ENCODE peak calls at places on chromosomes 11 and 22, in ten cellular contexts. One of them, this sample, is unnamed.

GRCh38 chr11:16966633-16967346 is 47.4 kb downstream of the PLEKHA7 start:
- DNase-seq in T-helper 2 cell: no peak
- DNase-seq in thoracic aorta: no peak
- DNase-seq in astrocyte of the cerebellum: no peak
- DNase-seq in non-pigmented ciliary epithelial cell: no peak
- DNase-seq in HFF-Myc: no peak
- DNase-seq in RCC 7860: peak
- DNase-seq in naive thymus-derived CD8-positive, alpha-beta T cell: no peak
- DNase-seq in amygdala: no peak
- DNase-seq in stimulated activated CD4-positive, alpha-beta T cell treated with anti-CD3 and anti-CD28 coated beads, Interleukin-15, amount 100 ng/mL, for 1 hour: no peak
- DNase-seq in this sample: no peak

GRCh38 chr11:46144741-46145140 is 23.5 kb upstream of the PHF21A start:
- DNase-seq in HFF-Myc: no peak
- DNase-seq in naive thymus-derived CD8-positive, alpha-beta T cell: no peak
- DNase-seq in stimulated activated CD4-positive, alpha-beta T cell treated with anti-CD3 and anti-CD28 coated beads, Interleukin-15, amount 100 ng/mL, for 1 hour: no peak
- DNase-seq in non-pigmented ciliary epithelial cell: no peak
- DNase-seq in T-helper 2 cell: no peak
- DNase-seq in astrocyte of the cerebellum: no peak
- DNase-seq in RCC 7860: no peak
- DNase-seq in thoracic aorta: no peak
- DNase-seq in amygdala: no peak
- DNase-seq in this sample: no peak

GRCh38 chr11:19294444-19294843 is 53.7 kb upstream of the E2F8 start:
- DNase-seq in amygdala: no peak
- DNase-seq in RCC 7860: no peak
- DNase-seq in T-helper 2 cell: no peak
- DNase-seq in thoracic aorta: no peak
- DNase-seq in astrocyte of the cerebellum: no peak
- DNase-seq in HFF-Myc: no peak
- DNase-seq in naive thymus-derived CD8-positive, alpha-beta T cell: no peak
- DNase-seq in non-pigmented ciliary epithelial cell: no peak
- DNase-seq in stimulated activated CD4-positive, alpha-beta T cell treated with anti-CD3 and anti-CD28 coated beads, Interleukin-15, amount 100 ng/mL, for 1 hour: no peak
- DNase-seq in this sample: no peak

GRCh38 chr22:44701824-44702478 is at the start of gene PRR5:
- DNase-seq in naive thymus-derived CD8-positive, alpha-beta T cell: peak
- DNase-seq in thoracic aorta: no peak
- DNase-seq in stimulated activated CD4-positive, alpha-beta T cell treated with anti-CD3 and anti-CD28 coated beads, Interleukin-15, amount 100 ng/mL, for 1 hour: peak
- DNase-seq in T-helper 2 cell: peak
- DNase-seq in astrocyte of the cerebellum: peak
- DNase-seq in non-pigmented ciliary epithelial cell: no peak
- DNase-seq in RCC 7860: peak
- DNase-seq in amygdala: no peak
- DNase-seq in HFF-Myc: peak
- DNase-seq in this sample: peak

GRCh38 chr11:34565417-34566208 is 52.0 kb upstream of the ELF5 start:
- DNase-seq in non-pigmented ciliary epithelial cell: no peak
- DNase-seq in stimulated activated CD4-positive, alpha-beta T cell treated with anti-CD3 and anti-CD28 coated beads, Interleukin-15, amount 100 ng/mL, for 1 hour: no peak
- DNase-seq in HFF-Myc: no peak
- DNase-seq in RCC 7860: no peak
- DNase-seq in naive thymus-derived CD8-positive, alpha-beta T cell: no peak
- DNase-seq in T-helper 2 cell: no peak
- DNase-seq in amygdala: no peak
- DNase-seq in thoracic aorta: no peak
- DNase-seq in astrocyte of the cerebellum: no peak
- DNase-seq in this sample: no peak

GRCh38 chr11:133896642-133897330 is 51.5 kb upstream of the SPATA19 start:
- DNase-seq in HFF-Myc: no peak
- DNase-seq in astrocyte of the cerebellum: no peak
- DNase-seq in stimulated activated CD4-positive, alpha-beta T cell treated with anti-CD3 and anti-CD28 coated beads, Interleukin-15, amount 100 ng/mL, for 1 hour: no peak
- DNase-seq in RCC 7860: no peak
- DNase-seq in amygdala: no peak
- DNase-seq in naive thymus-derived CD8-positive, alpha-beta T cell: no peak
- DNase-seq in thoracic aorta: no peak
- DNase-seq in T-helper 2 cell: no peak
- DNase-seq in non-pigmented ciliary epithelial cell: no peak
- DNase-seq in this sample: no peak

GRCh38 chr22:44425356-44425755 is 72.7 kb downstream of the RTL6 start:
- DNase-seq in stimulated activated CD4-positive, alpha-beta T cell treated with anti-CD3 and anti-CD28 coated beads, Interleukin-15, amount 100 ng/mL, for 1 hour: no peak
- DNase-seq in thoracic aorta: no peak
- DNase-seq in naive thymus-derived CD8-positive, alpha-beta T cell: no peak
- DNase-seq in amygdala: no peak
- DNase-seq in non-pigmented ciliary epithelial cell: no peak
- DNase-seq in astrocyte of the cerebellum: no peak
- DNase-seq in HFF-Myc: no peak
- DNase-seq in T-helper 2 cell: no peak
- DNase-seq in RCC 7860: no peak
- DNase-seq in this sample: no peak

GRCh38 chr11:123238297-123238696 is 43.2 kb upstream of the CLMP start:
- DNase-seq in RCC 7860: no peak
- DNase-seq in naive thymus-derived CD8-positive, alpha-beta T cell: no peak
- DNase-seq in thoracic aorta: no peak
- DNase-seq in amygdala: no peak
- DNase-seq in HFF-Myc: no peak
- DNase-seq in astrocyte of the cerebellum: peak
- DNase-seq in stimulated activated CD4-positive, alpha-beta T cell treated with anti-CD3 and anti-CD28 coated beads, Interleukin-15, amount 100 ng/mL, for 1 hour: no peak
- DNase-seq in non-pigmented ciliary epithelial cell: no peak
- DNase-seq in T-helper 2 cell: no peak
- DNase-seq in this sample: no peak

GRCh38 chr11:125410091-125410490 is 86.0 kb downstream of the FEZ1 start:
- DNase-seq in naive thymus-derived CD8-positive, alpha-beta T cell: no peak
- DNase-seq in non-pigmented ciliary epithelial cell: no peak
- DNase-seq in T-helper 2 cell: no peak
- DNase-seq in thoracic aorta: no peak
- DNase-seq in amygdala: no peak
- DNase-seq in stimulated activated CD4-positive, alpha-beta T cell treated with anti-CD3 and anti-CD28 coated beads, Interleukin-15, amount 100 ng/mL, for 1 hour: no peak
- DNase-seq in RCC 7860: no peak
- DNase-seq in HFF-Myc: no peak
- DNase-seq in astrocyte of the cerebellum: no peak
- DNase-seq in this sample: no peak

GRCh38 chr11:65446446-65447277 is 24.1 kb downstream of the NEAT1 start:
- DNase-seq in T-helper 2 cell: no peak
- DNase-seq in stimulated activated CD4-positive, alpha-beta T cell treated with anti-CD3 and anti-CD28 coated beads, Interleukin-15, amount 100 ng/mL, for 1 hour: no peak
- DNase-seq in thoracic aorta: no peak
- DNase-seq in HFF-Myc: no peak
- DNase-seq in amygdala: no peak
- DNase-seq in RCC 7860: peak
- DNase-seq in non-pigmented ciliary epithelial cell: no peak
- DNase-seq in astrocyte of the cerebellum: no peak
- DNase-seq in naive thymus-derived CD8-positive, alpha-beta T cell: no peak
- DNase-seq in this sample: no peak

GRCh38 chr11:113162590-113162961 is 151.8 kb upstream of the TTC12 start:
- DNase-seq in naive thymus-derived CD8-positive, alpha-beta T cell: no peak
- DNase-seq in T-helper 2 cell: no peak
- DNase-seq in thoracic aorta: no peak
- DNase-seq in HFF-Myc: no peak
- DNase-seq in stimulated activated CD4-positive, alpha-beta T cell treated with anti-CD3 and anti-CD28 coated beads, Interleukin-15, amount 100 ng/mL, for 1 hour: no peak
- DNase-seq in astrocyte of the cerebellum: peak
- DNase-seq in RCC 7860: no peak
- DNase-seq in non-pigmented ciliary epithelial cell: no peak
- DNase-seq in amygdala: no peak
- DNase-seq in this sample: no peak

GRCh38 chr11:110883266-110883665 is 171.0 kb upstream of the ARHGAP20 start:
- DNase-seq in HFF-Myc: no peak
- DNase-seq in astrocyte of the cerebellum: no peak
- DNase-seq in amygdala: no peak
- DNase-seq in thoracic aorta: no peak
- DNase-seq in non-pigmented ciliary epithelial cell: no peak
- DNase-seq in naive thymus-derived CD8-positive, alpha-beta T cell: no peak
- DNase-seq in stimulated activated CD4-positive, alpha-beta T cell treated with anti-CD3 and anti-CD28 coated beads, Interleukin-15, amount 100 ng/mL, for 1 hour: no peak
- DNase-seq in RCC 7860: no peak
- DNase-seq in T-helper 2 cell: no peak
- DNase-seq in this sample: no peak

GRCh38 chr11:34185926-34186841 is 80.8 kb downstream of the NAT10 start:
- DNase-seq in T-helper 2 cell: no peak
- DNase-seq in stimulated activated CD4-positive, alpha-beta T cell treated with anti-CD3 and anti-CD28 coated beads, Interleukin-15, amount 100 ng/mL, for 1 hour: no peak
- DNase-seq in astrocyte of the cerebellum: no peak
- DNase-seq in non-pigmented ciliary epithelial cell: no peak
- DNase-seq in thoracic aorta: no peak
- DNase-seq in amygdala: no peak
- DNase-seq in RCC 7860: no peak
- DNase-seq in HFF-Myc: no peak
- DNase-seq in naive thymus-derived CD8-positive, alpha-beta T cell: no peak
- DNase-seq in this sample: no peak

GRCh38 chr11:45934580-45935318 is 12.3 kb downstream of the LARGE2 start:
- DNase-seq in thoracic aorta: no peak
- DNase-seq in stimulated activated CD4-positive, alpha-beta T cell treated with anti-CD3 and anti-CD28 coated beads, Interleukin-15, amount 100 ng/mL, for 1 hour: no peak
- DNase-seq in amygdala: no peak
- DNase-seq in non-pigmented ciliary epithelial cell: no peak
- DNase-seq in T-helper 2 cell: no peak
- DNase-seq in HFF-Myc: no peak
- DNase-seq in naive thymus-derived CD8-positive, alpha-beta T cell: no peak
- DNase-seq in astrocyte of the cerebellum: no peak
- DNase-seq in RCC 7860: no peak
- DNase-seq in this sample: no peak

GRCh38 chr11:726278-726915 is 20.4 kb downstream of the EPS8L2 start:
- DNase-seq in stimulated activated CD4-positive, alpha-beta T cell treated with anti-CD3 and anti-CD28 coated beads, Interleukin-15, amount 100 ng/mL, for 1 hour: no peak
- DNase-seq in thoracic aorta: no peak
- DNase-seq in naive thymus-derived CD8-positive, alpha-beta T cell: peak
- DNase-seq in amygdala: no peak
- DNase-seq in RCC 7860: no peak
- DNase-seq in astrocyte of the cerebellum: no peak
- DNase-seq in non-pigmented ciliary epithelial cell: no peak
- DNase-seq in T-helper 2 cell: no peak
- DNase-seq in HFF-Myc: no peak
- DNase-seq in this sample: no peak

GRCh38 chr22:41825376-41825775 is 7.5 kb upstream of the SREBF2 start:
- DNase-seq in astrocyte of the cerebellum: no peak
- DNase-seq in T-helper 2 cell: no peak
- DNase-seq in non-pigmented ciliary epithelial cell: no peak
- DNase-seq in HFF-Myc: no peak
- DNase-seq in thoracic aorta: no peak
- DNase-seq in naive thymus-derived CD8-positive, alpha-beta T cell: no peak
- DNase-seq in stimulated activated CD4-positive, alpha-beta T cell treated with anti-CD3 and anti-CD28 coated beads, Interleukin-15, amount 100 ng/mL, for 1 hour: no peak
- DNase-seq in RCC 7860: no peak
- DNase-seq in amygdala: no peak
- DNase-seq in this sample: no peak

GRCh38 chr11:71372693-71373657 is 75.2 kb downstream of the DHCR7 start:
- DNase-seq in naive thymus-derived CD8-positive, alpha-beta T cell: no peak
- DNase-seq in T-helper 2 cell: no peak
- DNase-seq in stimulated activated CD4-positive, alpha-beta T cell treated with anti-CD3 and anti-CD28 coated beads, Interleukin-15, amount 100 ng/mL, for 1 hour: no peak
- DNase-seq in amygdala: no peak
- DNase-seq in RCC 7860: peak
- DNase-seq in HFF-Myc: no peak
- DNase-seq in thoracic aorta: no peak
- DNase-seq in non-pigmented ciliary epithelial cell: no peak
- DNase-seq in astrocyte of the cerebellum: peak
- DNase-seq in this sample: no peak

GRCh38 chr11:17972987-17973386 is 39.9 kb downstream of the SERGEF start:
- DNase-seq in RCC 7860: no peak
- DNase-seq in HFF-Myc: peak
- DNase-seq in stimulated activated CD4-positive, alpha-beta T cell treated with anti-CD3 and anti-CD28 coated beads, Interleukin-15, amount 100 ng/mL, for 1 hour: no peak
- DNase-seq in astrocyte of the cerebellum: peak
- DNase-seq in thoracic aorta: no peak
- DNase-seq in naive thymus-derived CD8-positive, alpha-beta T cell: no peak
- DNase-seq in amygdala: peak
- DNase-seq in T-helper 2 cell: no peak
- DNase-seq in non-pigmented ciliary epithelial cell: peak
- DNase-seq in this sample: no peak

GRCh38 chr11:74037309-74037708 is 28.4 kb upstream of the UCP3 start:
- DNase-seq in amygdala: no peak
- DNase-seq in non-pigmented ciliary epithelial cell: no peak
- DNase-seq in T-helper 2 cell: no peak
- DNase-seq in RCC 7860: peak
- DNase-seq in thoracic aorta: no peak
- DNase-seq in naive thymus-derived CD8-positive, alpha-beta T cell: no peak
- DNase-seq in stimulated activated CD4-positive, alpha-beta T cell treated with anti-CD3 and anti-CD28 coated beads, Interleukin-15, amount 100 ng/mL, for 1 hour: no peak
- DNase-seq in astrocyte of the cerebellum: peak
- DNase-seq in HFF-Myc: no peak
- DNase-seq in this sample: no peak

GRCh38 chr22:32619614-32620426 is 145.2 kb downstream of the FBXO7 start:
- DNase-seq in non-pigmented ciliary epithelial cell: peak
- DNase-seq in stimulated activated CD4-positive, alpha-beta T cell treated with anti-CD3 and anti-CD28 coated beads, Interleukin-15, amount 100 ng/mL, for 1 hour: no peak
- DNase-seq in HFF-Myc: no peak
- DNase-seq in T-helper 2 cell: no peak
- DNase-seq in amygdala: no peak
- DNase-seq in thoracic aorta: peak
- DNase-seq in naive thymus-derived CD8-positive, alpha-beta T cell: no peak
- DNase-seq in RCC 7860: peak
- DNase-seq in astrocyte of the cerebellum: peak
- DNase-seq in this sample: no peak

GRCh38 chr11:64620286-64620962 is 29.4 kb downstream of the SLC22A12 start:
- DNase-seq in RCC 7860: no peak
- DNase-seq in amygdala: peak
- DNase-seq in non-pigmented ciliary epithelial cell: no peak
- DNase-seq in HFF-Myc: no peak
- DNase-seq in astrocyte of the cerebellum: no peak
- DNase-seq in stimulated activated CD4-positive, alpha-beta T cell treated with anti-CD3 and anti-CD28 coated beads, Interleukin-15, amount 100 ng/mL, for 1 hour: no peak
- DNase-seq in naive thymus-derived CD8-positive, alpha-beta T cell: no peak
- DNase-seq in thoracic aorta: no peak
- DNase-seq in T-helper 2 cell: no peak
- DNase-seq in this sample: no peak

This sample was measured in esophagus squamous epithelium.